ENCODE peak calls at places on chromosomes 13 and 19, in six cellular contexts. X is breast epithelium, Q is esophagus squamous epithelium, P is uterus, I is IMR-90, H is neural progenitor cell. N is an unnamed sample.

GRCh38 chr19:4821265-4821664 is 10.2 kb downstream of the TICAM1 start:
- DNase-seq in X (no peak), Q (no peak), P (no peak), I (no peak), H (no peak), N (no peak)

GRCh38 chr13:113034451-113035208 is 65.6 kb downstream of the MCF2L start:
- DNase-seq in X (no peak), Q (no peak), P (no peak), I (peak; percentile 56), H (peak; percentile 61), N (no peak)

GRCh38 chr13:25570185-25570584 is 198.4 kb downstream of the ATP8A2 start:
- DNase-seq in X (no peak), Q (no peak), P (no peak), I (no peak), H (no peak), N (no peak)

GRCh38 chr19:16319466-16319865 is 5.2 kb upstream of the KLF2 start:
- DNase-seq in X (no peak), Q (no peak), P (no peak), I (peak; percentile 49), H (no peak), N (no peak)

GRCh38 chr13:60716296-60716695 is 319.3 kb downstream of the TDRD3 start:
- DNase-seq in X (no peak), Q (no peak), P (no peak), I (no peak), H (no peak), N (no peak)

GRCh38 chr19:8697671-8698432 is 743 bp downstream of the ACTL9 start:
- DNase-seq in X (no peak), Q (no peak), P (no peak), I (no peak), H (peak; percentile 41), N (no peak)

GRCh38 chr13:70375718-70376117 is 267.5 kb upstream of the KLHL1 start:
- DNase-seq in X (no peak), Q (no peak), P (no peak), I (no peak), H (peak; percentile 58), N (no peak)

GRCh38 chr13:36548129-36548528 is 115.8 kb downstream of the CCNA1 start:
- DNase-seq in X (no peak), Q (no peak), P (no peak), I (no peak), H (no peak), N (no peak)

GRCh38 chr19:48646192-48646911 is 365 bp upstream of the CA11 start:
- DNase-seq in X (peak; percentile 88), Q (no peak), P (peak; percentile 92), I (peak; percentile 72), H (peak; percentile 96), N (peak; percentile 58)

GRCh38 chr13:33263976-33264619 is 21.5 kb downstream of the STARD13 start:
- DNase-seq in X (no peak), Q (no peak), P (no peak), I (no peak), H (no peak), N (no peak)
- H3K4me1 ChIP-seq in X (no peaks in the 10 kb centered on the region), Q (peaks cover 68% of the 10 kb centered on the region), P (no peaks in the 10 kb centered on the region), I (peaks cover 50% of the 10 kb centered on the region), H (no peaks in the 10 kb centered on the region), N (peaks cover 4% of the 10 kb centered on the region)

DNA sequence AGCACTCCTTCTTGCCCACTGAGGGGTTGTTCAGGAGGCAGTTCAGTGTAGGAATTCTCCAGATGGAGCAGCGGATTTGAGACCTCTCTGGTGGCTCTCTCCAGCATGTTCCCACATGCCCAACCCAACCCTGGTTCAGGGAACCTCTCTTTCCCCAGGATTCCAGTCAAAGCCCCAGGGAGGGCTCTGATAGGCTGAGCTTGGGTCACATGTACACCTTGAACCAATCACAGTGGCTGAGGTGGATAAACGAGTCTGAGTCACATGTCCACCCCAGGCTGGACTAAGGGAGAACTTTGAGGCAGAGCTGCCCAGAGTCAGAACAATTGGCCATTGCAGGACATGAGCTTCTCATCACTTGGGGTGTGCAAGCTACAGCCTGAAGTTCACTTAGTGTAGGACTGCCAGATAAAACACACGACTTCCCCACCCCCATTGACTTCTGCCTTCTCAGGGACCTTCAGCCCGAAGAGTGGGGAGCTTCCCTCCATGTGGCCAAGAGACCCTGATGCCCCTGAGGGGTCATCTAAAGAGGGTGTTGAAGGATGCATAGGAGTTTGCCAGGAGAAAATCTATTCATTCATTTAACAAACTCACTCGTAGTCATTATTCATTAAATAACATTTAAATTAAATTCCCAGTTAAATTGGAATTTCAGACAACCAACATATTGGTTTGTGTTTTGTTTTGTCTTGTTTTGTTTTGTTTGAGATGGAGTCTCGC is 4.0 kb upstream of the MAST3 start:
- DNase-seq in X (no peak), Q (no peak), P (no peak), I (peak; percentile 20), H (no peak), N (no peak)
- H3K4me1 ChIP-seq in X (no peaks in the 10 kb centered on the region), Q (peaks cover 41% of the 10 kb centered on the region), P (no peaks in the 10 kb centered on the region), I (peaks cover 3% of the 10 kb centered on the region), H (no peaks in the 10 kb centered on the region), N (peaks cover 35% of the 10 kb centered on the region)

DNA sequence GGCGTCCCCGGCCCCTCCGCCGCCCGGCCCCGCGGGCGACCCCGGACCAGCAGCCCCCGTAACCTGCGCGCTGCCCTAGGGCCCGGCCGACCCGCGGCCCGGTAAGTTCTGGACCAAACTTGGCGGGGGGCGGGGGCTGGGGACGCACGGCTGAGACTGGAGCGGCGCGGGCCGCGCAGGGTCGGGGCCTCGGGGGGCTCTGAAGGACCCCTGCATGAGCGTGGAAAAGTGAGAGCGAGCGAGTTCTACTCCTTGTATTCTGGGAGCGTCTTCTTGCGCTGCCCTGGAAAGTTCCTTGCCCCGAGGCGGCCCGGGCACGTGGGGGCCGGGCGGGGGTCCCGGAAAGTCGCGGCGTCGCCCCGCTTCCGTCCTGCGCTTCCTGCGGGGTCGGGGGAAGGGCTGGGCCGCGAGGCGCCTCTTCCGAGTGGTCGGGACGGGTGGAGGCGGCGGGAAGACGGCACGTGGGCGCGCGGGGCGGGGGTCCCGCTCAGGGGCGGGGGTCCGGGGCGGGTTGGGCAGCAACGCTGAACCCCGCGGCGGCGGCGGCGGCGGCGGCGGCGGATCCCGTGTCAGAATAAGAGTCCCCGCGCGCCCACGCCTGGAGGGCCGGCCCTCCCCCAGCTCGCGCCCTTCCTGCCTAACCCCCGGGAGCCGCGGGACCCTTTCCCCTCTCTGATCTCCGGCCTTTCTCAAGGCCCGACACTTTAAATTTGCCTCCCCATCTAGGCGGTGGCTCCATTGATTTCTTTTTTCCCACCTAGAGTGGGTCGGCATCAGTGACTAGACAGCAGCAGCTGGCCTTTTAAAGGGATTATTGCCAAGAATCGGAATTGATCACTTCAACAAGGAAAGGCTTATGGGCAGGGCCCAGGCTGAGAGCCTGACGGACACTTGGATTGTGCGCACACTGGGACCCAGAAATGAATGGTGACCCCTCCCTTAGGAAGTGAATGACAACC is 723 bp downstream of the GATAD2A start:
- DNase-seq in X (no peak), Q (no peak), P (peak; percentile 43), I (peak; percentile 60), H (peak; percentile 80), N (peak; percentile 69)
- H3K4me1 ChIP-seq in X (peaks cover 5% of the 10 kb centered on the region), Q (peaks cover 79% of the 10 kb centered on the region), P (no peaks in the 10 kb centered on the region), I (peaks cover 13% of the 10 kb centered on the region), H (peaks cover 42% of the 10 kb centered on the region), N (peaks cover 3% of the 10 kb centered on the region)

GRCh38 chr19:46944918-46945628 is 74.6 kb upstream of the NPAS1 start:
- DNase-seq in X (no peak), Q (no peak), P (peak; percentile 50), I (peak; percentile 70), H (peak; percentile 90), N (peak; percentile 87)
- H3K4me1 ChIP-seq in X (no peaks in the 10 kb centered on the region), Q (peaks cover 61% of the 10 kb centered on the region), P (peaks cover 16% of the 10 kb centered on the region), I (peaks cover 11% of the 10 kb centered on the region), H (peaks cover 17% of the 10 kb centered on the region), N (peaks cover 3% of the 10 kb centered on the region)